ENCODE peak calls at places on chromosome 2, in seven cellular contexts. I is frontal cortex, X is BJ, A is SJSA1, Z is aorta, O is skeletal muscle cell, L is RWPE1. U is an unnamed sample.

GRCh38 chr2:80014637-80015036 is 289.9 kb downstream of the LRRTM1 start:
- DNase-seq in I (no peak), A (no peak), Z (no peak), O (no peak), X (no peak), L (no peak), U (no peak)

GRCh38 chr2:138267161-138267901 is 234.2 kb upstream of the SPOPL start:
- DNase-seq in X (no peak), O (peak), I (no peak), A (no peak), L (peak), Z (no peak), U (no peak)

GRCh38 chr2:218406949-218407703 is 7.5 kb downstream of the CTDSP1 start:
- DNase-seq in X (no peak), I (no peak), Z (peak), O (no peak), L (peak), A (no peak), U (peak)

GRCh38 chr2:55302241-55302640 is 33.2 kb upstream of the MTIF2 start:
- DNase-seq in L (no peak), A (no peak), X (no peak), O (no peak), Z (no peak), I (no peak), U (no peak)

GRCh38 chr2:97701851-97702465 is 11.4 kb upstream of the ZAP70 start:
- DNase-seq in L (no peak), O (peak), I (no peak), X (no peak), A (no peak), Z (no peak), U (no peak)

GRCh38 chr2:239779592-239779983 is 245.6 kb downstream of the NDUFA10 start:
- DNase-seq in Z (no peak), X (no peak), O (no peak), I (no peak), L (no peak), A (peak), U (no peak)

GRCh38 chr2:239444626-239445625 is 44.1 kb upstream of the HDAC4 start:
- DNase-seq in Z (no peak), A (peak), L (peak), I (peak), X (no peak), O (no peak), U (peak)

GRCh38 chr2:219769044-219770030 is 141.9 kb downstream of the SLC4A3 start:
- DNase-seq in O (no peak), A (no peak), I (no peak), Z (peak), L (no peak), X (no peak), U (no peak)

GRCh38 chr2:108533832-108534576 is at the start of gene LIMS1:
- DNase-seq in O (peak), L (peak), A (peak), I (peak), Z (peak), X (peak), U (peak)

GRCh38 chr2:221447310-221447709 is 124.8 kb downstream of the EPHA4 start:
- DNase-seq in O (no peak), Z (no peak), I (no peak), X (no peak), L (peak), A (no peak), U (no peak)

GRCh38 chr2:98806266-98806697 is 75.3 kb upstream of the MGAT4A start:
- DNase-seq in Z (peak), O (no peak), X (no peak), I (no peak), L (peak), A (no peak), U (no peak)

GRCh38 chr2:230933521-230934180 is 8.6 kb upstream of the GPR55 start:
- DNase-seq in L (no peak), O (no peak), A (peak), Z (no peak), I (no peak), X (no peak), U (no peak)

GRCh38 chr2:10398496-10398895 is 49.6 kb downstream of the ODC1 start:
- DNase-seq in X (no peak), Z (peak), L (no peak), A (no peak), I (no peak), O (no peak), U (no peak)

GRCh38 chr2:160253440-160254296 is 53.6 kb upstream of the ITGB6 start:
- DNase-seq in Z (no peak), A (no peak), X (no peak), I (no peak), O (peak), L (no peak), U (no peak)

GRCh38 chr2:55225481-55226020 is 6.5 kb downstream of the CLHC1 start:
- DNase-seq in X (no peak), I (no peak), Z (no peak), A (no peak), L (no peak), O (no peak), U (no peak)

GRCh38 chr2:181174880-181175590 is 194.6 kb downstream of the UBE2E3 start:
- DNase-seq in L (no peak), A (no peak), X (peak), Z (no peak), O (no peak), I (no peak), U (no peak)